ENCODE peak calls at places on chromosomes 1 and 21, in nine cellular contexts. S is sigmoid colon, A is colonic mucosa, O is GM06990, N is pancreas, Z is psoas muscle, P is endodermal cell, I is astrocyte of the cerebellum, G is cardiac muscle cell. Q is an unnamed sample.

GRCh38 chr1:16145030-16145987 is 10.6 kb downstream of the EPHA2 start:
- DNase-seq in S (peak; percentile 87), A (peak; percentile 88), O (no peak), N (peak; percentile 97), Z (peak; percentile 83), P (peak; percentile 84), I (peak; percentile 69), G (peak; percentile 57), Q (peak; percentile 95)

GRCh38 chr1:158285756-158286241 is 3.9 kb upstream of the CD1C start:
- DNase-seq in S (peak; percentile 74), A (peak; percentile 34), O (peak; percentile 74), N (no peak), Z (peak; percentile 54), P (no peak), I (no peak), G (no peak), Q (no peak)

GRCh38 chr1:33410091-33410701 is 20.7 kb downstream of the PHC2 start:
- DNase-seq in S (no peak), A (no peak), O (no peak), N (no peak), Z (no peak), P (no peak), I (no peak), G (no peak), Q (no peak)

GRCh38 chr1:48480504-48480903 is 8.5 kb upstream of the SPATA6 start:
- DNase-seq in S (no peak), A (no peak), O (no peak), N (no peak), Z (no peak), P (no peak), I (no peak), G (no peak), Q (no peak)

GRCh38 chr1:92951141-92951582 is 10.1 kb downstream of the DIPK1A start:
- DNase-seq in S (no peak), A (peak; percentile 69), O (peak; percentile 46), N (no peak), Z (no peak), P (no peak), I (no peak), G (no peak), Q (peak; percentile 76)

GRCh38 chr21:25370311-25370744 is 237.0 kb downstream of the MRPL39 start:
- DNase-seq in S (no peak), A (no peak), O (no peak), N (peak; percentile 32), Z (no peak), P (peak; percentile 46), I (peak; percentile 96), G (no peak), Q (peak; percentile 91)

GRCh38 chr1:29121516-29121937 is 2.2 kb downstream of the TMEM200B start:
- DNase-seq in S (no peak), A (no peak), O (no peak), N (peak; percentile 64), Z (no peak), P (no peak), I (no peak), G (peak; percentile 23), Q (no peak)

GRCh38 chr1:22665752-22666151 is 12.7 kb downstream of the C1QB start:
- DNase-seq in S (no peak), A (no peak), O (no peak), N (no peak), Z (no peak), P (peak; percentile 85), I (no peak), G (peak; percentile 64), Q (no peak)

GRCh38 chr21:37534431-37534830 is 167.9 kb downstream of the DYRK1A start:
- DNase-seq in S (no peak), A (no peak), O (no peak), N (no peak), Z (no peak), P (no peak), I (no peak), G (no peak), Q (no peak)

GRCh38 chr1:216532399-216532798 is 109.2 kb upstream of the USH2A start:
- DNase-seq in S (no peak), A (no peak), O (no peak), N (no peak), Z (no peak), P (no peak), I (no peak), G (no peak), Q (no peak)

GRCh38 chr1:93960641-93961147 is 51.5 kb upstream of the GCLM start:
- DNase-seq in S (no peak), A (peak; percentile 61), O (no peak), N (no peak), Z (no peak), P (no peak), I (no peak), G (no peak), Q (no peak)

GRCh38 chr1:70583522-70583921 is 172.5 kb downstream of the CTH start:
- DNase-seq in S (no peak), A (no peak), O (no peak), N (no peak), Z (no peak), P (no peak), I (no peak), G (no peak), Q (no peak)

GRCh38 chr21:31349208-31349607 is 5.1 kb upstream of the TIAM1 start:
- DNase-seq in S (no peak), A (no peak), O (no peak), N (no peak), Z (no peak), P (no peak), I (no peak), G (no peak), Q (no peak)

DNA sequence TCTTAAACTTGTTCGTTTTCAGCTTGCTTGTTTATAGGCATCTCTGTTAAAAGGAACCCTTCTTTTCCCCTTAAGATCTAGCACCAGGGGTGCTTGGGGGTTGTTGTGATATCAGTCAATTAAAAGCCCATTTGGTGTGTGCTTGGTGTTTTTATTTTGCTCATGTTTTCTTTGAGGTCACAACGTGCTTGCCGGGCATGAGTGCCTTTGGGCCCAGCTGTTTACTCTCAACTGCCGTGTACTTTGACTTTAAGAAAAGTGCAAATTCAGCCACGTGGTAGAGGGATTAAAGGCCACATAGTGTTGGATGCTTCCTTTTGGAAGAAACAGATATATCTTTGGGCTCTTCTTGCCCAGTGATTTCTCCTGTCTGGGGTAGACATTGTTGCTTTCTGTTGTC is 10.5 kb downstream of the ARID1A start:
- DNase-seq in S (peak; percentile 44), A (peak; percentile 54), O (no peak), N (no peak), Z (no peak), P (no peak), I (no peak), G (no peak), Q (no peak)
- H3K4me3 ChIP-seq in S (no peak overlapping the region), A (no peak overlapping the region), O (no peak overlapping the region), N (no peak overlapping the region), Z (peak overlapping the region; percentile 30), P (peak overlapping the region; percentile 12), I (no peak overlapping the region), G (no peak overlapping the region), Q (no peak overlapping the region)

GRCh38 chr1:44270666-44271628 is 57.7 kb downstream of the DMAP1 start:
- DNase-seq in S (no peak), A (peak; percentile 80), O (no peak), N (no peak), Z (no peak), P (no peak), I (no peak), G (no peak), Q (no peak)
- H3K4me3 ChIP-seq in S (no peak overlapping the region), A (no peak overlapping the region), O (no peak overlapping the region), N (no peak overlapping the region), Z (no peak overlapping the region), P (no peak overlapping the region), I (no peak overlapping the region), G (no peak overlapping the region), Q (no peak overlapping the region)

GRCh38 chr1:207028884-207029283 is 3.7 kb downstream of the C1orf116 start:
- DNase-seq in S (no peak), A (peak; percentile 58), O (no peak), N (no peak), Z (no peak), P (no peak), I (no peak), G (no peak), Q (no peak)

GRCh38 chr1:207029991-207030521 is 2.5 kb downstream of the C1orf116 start:
- DNase-seq in S (no peak), A (no peak), O (no peak), N (no peak), Z (no peak), P (no peak), I (no peak), G (no peak), Q (no peak)

GRCh38 chr1:207027221-207027777 is 5.3 kb downstream of the C1orf116 start:
- DNase-seq in S (no peak), A (peak; percentile 81), O (no peak), N (no peak), Z (no peak), P (no peak), I (no peak), G (no peak), Q (peak; percentile 60)

GRCh38 chr1:207026177-207026576 is 6.4 kb downstream of the C1orf116 start:
- DNase-seq in S (no peak), A (no peak), O (no peak), N (no peak), Z (no peak), P (no peak), I (no peak), G (no peak), Q (no peak)

DNA sequence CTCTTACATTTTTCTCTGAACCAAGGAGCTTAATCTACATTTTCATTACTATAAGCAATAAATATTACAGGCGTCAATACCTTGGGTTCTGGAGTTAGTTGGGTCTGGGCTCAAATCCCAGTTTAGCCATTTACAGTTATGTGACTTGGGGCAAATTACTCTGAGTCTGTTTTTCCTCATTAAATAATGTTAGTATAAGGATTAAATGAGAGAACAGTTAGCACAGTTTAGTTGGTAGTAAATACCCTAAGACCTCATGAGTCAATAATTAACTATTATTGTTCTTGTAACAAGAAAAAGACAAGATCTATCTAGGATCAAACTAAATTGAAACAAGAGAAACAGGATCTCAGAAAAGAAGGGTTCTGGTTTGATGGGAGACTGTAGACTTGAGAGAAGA is 4.6 kb downstream of the C1orf116 start:
- DNase-seq in S (no peak), A (no peak), O (no peak), N (no peak), Z (no peak), P (no peak), I (no peak), G (no peak), Q (no peak)
- H3K4me3 ChIP-seq in S (no peak overlapping the region), A (no peak overlapping the region), O (no peak overlapping the region), N (no peak overlapping the region), Z (no peak overlapping the region), P (no peak overlapping the region), I (no peak overlapping the region), G (no peak overlapping the region), Q (no peak overlapping the region)

DNA sequence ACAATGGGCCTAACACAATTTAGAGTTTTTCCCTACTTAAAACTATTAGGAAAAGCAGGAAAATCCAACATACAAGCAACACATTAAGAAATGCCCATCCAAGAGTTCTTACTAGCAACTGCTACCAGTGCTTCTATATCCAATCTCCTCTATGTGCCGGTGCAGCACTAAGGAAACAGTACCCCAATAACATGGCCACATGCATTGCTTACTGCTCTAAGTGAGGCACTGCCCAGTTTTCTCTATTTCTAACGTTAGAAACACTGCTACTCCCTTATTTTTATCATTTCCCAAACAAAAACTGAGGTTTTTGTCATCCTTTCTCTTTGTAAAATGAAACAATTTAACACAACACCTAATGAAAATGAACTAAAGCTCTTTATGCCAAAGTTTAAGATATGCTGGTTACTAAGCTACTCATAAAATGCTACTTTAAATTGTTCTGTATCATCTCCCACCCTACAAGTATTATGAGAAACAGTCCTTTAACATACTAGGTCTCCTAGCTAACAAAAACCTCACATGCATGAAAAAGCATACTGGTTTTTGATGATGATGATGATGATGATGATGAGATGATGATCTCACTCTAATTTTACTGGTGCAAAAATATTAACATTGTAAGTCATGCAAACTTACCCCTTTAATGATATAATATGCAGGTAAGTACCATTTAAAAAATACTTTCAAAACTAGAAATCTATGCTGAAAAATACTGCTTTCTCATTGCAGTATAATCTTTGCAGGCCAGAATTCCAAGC is 90.7 kb upstream of the TTC39A start:
- DNase-seq in S (no peak), A (no peak), O (no peak), N (no peak), Z (no peak), P (no peak), I (no peak), G (no peak), Q (no peak)
- H3K4me3 ChIP-seq in S (no peak overlapping the region), A (no peak overlapping the region), O (no peak overlapping the region), N (no peak overlapping the region), Z (no peak overlapping the region), P (no peak overlapping the region), I (no peak overlapping the region), G (peak overlapping the region; percentile 60), Q (no peak overlapping the region)